ENCODE peak calls at places on chromosomes 13 and 19, in eight cellular contexts. One of them, this sample, is unnamed.

GRCh38 chr13:39516140-39516539 is 86.9 kb downstream of the LHFPL6 start:
- DNase-seq in mammary epithelial cell: no peak
- DNase-seq in esophagus squamous epithelium: no peak
- DNase-seq in GM23338: no peak
- DNase-seq in cardiac muscle cell: no peak
- DNase-seq in lung: no peak
- DNase-seq in uterus: no peak
- DNase-seq in HL-60: no peak
- DNase-seq in this sample: no peak

GRCh38 chr13:93224545-93224944 is 2.1 kb upstream of the GPC6 start:
- DNase-seq in mammary epithelial cell: no peak
- DNase-seq in esophagus squamous epithelium: no peak
- DNase-seq in GM23338: peak; percentile 95
- DNase-seq in cardiac muscle cell: peak; percentile 77
- DNase-seq in lung: no peak
- DNase-seq in uterus: no peak
- DNase-seq in HL-60: no peak
- DNase-seq in this sample: peak; percentile 56

GRCh38 chr19:10580979-10581631 is 6.0 kb downstream of the AP1M2 start:
- DNase-seq in mammary epithelial cell: peak; percentile 73
- DNase-seq in esophagus squamous epithelium: peak; percentile 36
- DNase-seq in GM23338: peak; percentile 100
- DNase-seq in cardiac muscle cell: peak; percentile 93
- DNase-seq in lung: peak; percentile 86
- DNase-seq in uterus: peak; percentile 90
- DNase-seq in HL-60: no peak
- DNase-seq in this sample: peak; percentile 91

GRCh38 chr13:77800219-77800618 is 102.7 kb downstream of the SLAIN1 start:
- DNase-seq in mammary epithelial cell: no peak
- DNase-seq in esophagus squamous epithelium: no peak
- DNase-seq in GM23338: no peak
- DNase-seq in cardiac muscle cell: peak; percentile 39
- DNase-seq in lung: no peak
- DNase-seq in uterus: no peak
- DNase-seq in HL-60: no peak
- DNase-seq in this sample: no peak

GRCh38 chr13:111227405-111227804 is 93.0 kb upstream of the TEX29 start:
- DNase-seq in mammary epithelial cell: no peak
- DNase-seq in esophagus squamous epithelium: no peak
- DNase-seq in GM23338: no peak
- DNase-seq in cardiac muscle cell: no peak
- DNase-seq in lung: no peak
- DNase-seq in uterus: no peak
- DNase-seq in HL-60: no peak
- DNase-seq in this sample: no peak

GRCh38 chr19:45863840-45864628 is at the start of gene FOXA3:
- DNase-seq in mammary epithelial cell: no peak
- DNase-seq in esophagus squamous epithelium: no peak
- DNase-seq in GM23338: peak; percentile 84
- DNase-seq in cardiac muscle cell: peak; percentile 32
- DNase-seq in lung: no peak
- DNase-seq in uterus: no peak
- DNase-seq in HL-60: no peak
- DNase-seq in this sample: peak; percentile 98

GRCh38 chr13:51811046-51811445 is 7.1 kb upstream of the DHRS12 start:
- DNase-seq in mammary epithelial cell: no peak
- DNase-seq in esophagus squamous epithelium: no peak
- DNase-seq in GM23338: peak; percentile 28
- DNase-seq in cardiac muscle cell: no peak
- DNase-seq in lung: no peak
- DNase-seq in uterus: no peak
- DNase-seq in HL-60: no peak
- DNase-seq in this sample: no peak

GRCh38 chr13:96967248-96967745 is 27.0 kb downstream of the OXGR1 start:
- DNase-seq in mammary epithelial cell: no peak
- DNase-seq in esophagus squamous epithelium: no peak
- DNase-seq in GM23338: peak; percentile 72
- DNase-seq in cardiac muscle cell: no peak
- DNase-seq in lung: no peak
- DNase-seq in uterus: no peak
- DNase-seq in HL-60: no peak
- DNase-seq in this sample: peak; percentile 36

GRCh38 chr13:93375491-93375890 is 148.9 kb downstream of the GPC6 start:
- DNase-seq in mammary epithelial cell: no peak
- DNase-seq in esophagus squamous epithelium: no peak
- DNase-seq in GM23338: no peak
- DNase-seq in cardiac muscle cell: no peak
- DNase-seq in lung: no peak
- DNase-seq in uterus: no peak
- DNase-seq in HL-60: no peak
- DNase-seq in this sample: no peak

GRCh38 chr13:101473458-101473857 is 21.0 kb downstream of the ITGBL1 start:
- DNase-seq in mammary epithelial cell: peak; percentile 82
- DNase-seq in esophagus squamous epithelium: no peak
- DNase-seq in GM23338: no peak
- DNase-seq in cardiac muscle cell: peak; percentile 67
- DNase-seq in lung: no peak
- DNase-seq in uterus: no peak
- DNase-seq in HL-60: no peak
- DNase-seq in this sample: no peak

GRCh38 chr19:3801412-3802096 is 15.4 kb upstream of the MATK start:
- DNase-seq in mammary epithelial cell: peak; percentile 24
- DNase-seq in esophagus squamous epithelium: no peak
- DNase-seq in GM23338: peak; percentile 90
- DNase-seq in cardiac muscle cell: peak; percentile 21
- DNase-seq in lung: no peak
- DNase-seq in uterus: no peak
- DNase-seq in HL-60: no peak
- DNase-seq in this sample: peak; percentile 93

GRCh38 chr13:48318714-48319457 is 15.3 kb downstream of the RB1 start:
- DNase-seq in mammary epithelial cell: no peak
- DNase-seq in esophagus squamous epithelium: no peak
- DNase-seq in GM23338: no peak
- DNase-seq in cardiac muscle cell: peak; percentile 20
- DNase-seq in lung: no peak
- DNase-seq in uterus: no peak
- DNase-seq in HL-60: no peak
- DNase-seq in this sample: peak; percentile 15

GRCh38 chr13:100300213-100300612 is 211.3 kb downstream of the PCCA start:
- DNase-seq in mammary epithelial cell: no peak
- DNase-seq in esophagus squamous epithelium: no peak
- DNase-seq in GM23338: no peak
- DNase-seq in cardiac muscle cell: no peak
- DNase-seq in lung: no peak
- DNase-seq in uterus: no peak
- DNase-seq in HL-60: no peak
- DNase-seq in this sample: no peak

GRCh38 chr13:101623469-101624209 is 171.2 kb downstream of the ITGBL1 start:
- DNase-seq in mammary epithelial cell: no peak
- DNase-seq in esophagus squamous epithelium: no peak
- DNase-seq in GM23338: no peak
- DNase-seq in cardiac muscle cell: no peak
- DNase-seq in lung: no peak
- DNase-seq in uterus: no peak
- DNase-seq in HL-60: no peak
- DNase-seq in this sample: no peak

GRCh38 chr13:62336507-62336906 is 920.9 kb upstream of the PCDH20 start:
- DNase-seq in mammary epithelial cell: no peak
- DNase-seq in esophagus squamous epithelium: no peak
- DNase-seq in GM23338: no peak
- DNase-seq in cardiac muscle cell: no peak
- DNase-seq in lung: no peak
- DNase-seq in uterus: no peak
- DNase-seq in HL-60: no peak
- DNase-seq in this sample: no peak

GRCh38 chr19:17610384-17610783 is 54.9 kb downstream of the COLGALT1 start:
- DNase-seq in mammary epithelial cell: peak; percentile 11
- DNase-seq in esophagus squamous epithelium: no peak
- DNase-seq in GM23338: peak; percentile 70
- DNase-seq in cardiac muscle cell: peak; percentile 27
- DNase-seq in lung: no peak
- DNase-seq in uterus: no peak
- DNase-seq in HL-60: no peak
- DNase-seq in this sample: peak; percentile 72

GRCh38 chr19:4140237-4140711 is 13.2 kb upstream of the CREB3L3 start:
- DNase-seq in mammary epithelial cell: peak; percentile 38
- DNase-seq in esophagus squamous epithelium: no peak
- DNase-seq in GM23338: peak; percentile 94
- DNase-seq in cardiac muscle cell: peak; percentile 74
- DNase-seq in lung: no peak
- DNase-seq in uterus: no peak
- DNase-seq in HL-60: no peak
- DNase-seq in this sample: peak; percentile 91

GRCh38 chr13:91693466-91693865 is 295.0 kb downstream of the GPC5 start:
- DNase-seq in mammary epithelial cell: no peak
- DNase-seq in esophagus squamous epithelium: no peak
- DNase-seq in GM23338: no peak
- DNase-seq in cardiac muscle cell: no peak
- DNase-seq in lung: no peak
- DNase-seq in uterus: no peak
- DNase-seq in HL-60: no peak
- DNase-seq in this sample: no peak

GRCh38 chr13:42348576-42348975 is 76.6 kb downstream of the AKAP11 start:
- DNase-seq in mammary epithelial cell: no peak
- DNase-seq in esophagus squamous epithelium: no peak
- DNase-seq in GM23338: no peak
- DNase-seq in cardiac muscle cell: no peak
- DNase-seq in lung: no peak
- DNase-seq in uterus: no peak
- DNase-seq in HL-60: no peak
- DNase-seq in this sample: no peak

GRCh38 chr13:48505597-48506091 is 27.2 kb downstream of the RCBTB2 start:
- DNase-seq in mammary epithelial cell: peak; percentile 51
- DNase-seq in esophagus squamous epithelium: no peak
- DNase-seq in GM23338: no peak
- DNase-seq in cardiac muscle cell: no peak
- DNase-seq in lung: no peak
- DNase-seq in uterus: no peak
- DNase-seq in HL-60: peak; percentile 46
- DNase-seq in this sample: no peak

GRCh38 chr13:63345835-63346234 is 1930.2 kb upstream of the PCDH20 start:
- DNase-seq in mammary epithelial cell: no peak
- DNase-seq in esophagus squamous epithelium: no peak
- DNase-seq in GM23338: no peak
- DNase-seq in cardiac muscle cell: no peak
- DNase-seq in lung: no peak
- DNase-seq in uterus: no peak
- DNase-seq in HL-60: no peak
- DNase-seq in this sample: no peak

GRCh38 chr19:38264486-38265212 is at the start of gene SPINT2:
- DNase-seq in mammary epithelial cell: no peak
- DNase-seq in esophagus squamous epithelium: no peak
- DNase-seq in GM23338: peak; percentile 95
- DNase-seq in cardiac muscle cell: no peak
- DNase-seq in lung: peak; percentile 42
- DNase-seq in uterus: no peak
- DNase-seq in HL-60: peak; percentile 13
- DNase-seq in this sample: peak; percentile 96

GRCh38 chr19:49337267-49338022 is 2.2 kb downstream of the CD37 start:
- DNase-seq in mammary epithelial cell: no peak
- DNase-seq in esophagus squamous epithelium: no peak
- DNase-seq in GM23338: peak; percentile 33
- DNase-seq in cardiac muscle cell: no peak
- DNase-seq in lung: no peak
- DNase-seq in uterus: no peak
- DNase-seq in HL-60: no peak
- DNase-seq in this sample: no peak
- H3K4me3 ChIP-seq in mammary epithelial cell: no peak overlapping the region
- H3K4me3 ChIP-seq in esophagus squamous epithelium: no peak overlapping the region
- H3K4me3 ChIP-seq in GM23338: peak overlapping the region; percentile 57
- H3K4me3 ChIP-seq in cardiac muscle cell: no peak overlapping the region
- H3K4me3 ChIP-seq in lung: no peak overlapping the region
- H3K4me3 ChIP-seq in uterus: no peak overlapping the region
- H3K4me3 ChIP-seq in HL-60: no peak overlapping the region
- H3K4me3 ChIP-seq in this sample: peak overlapping the region; percentile 34

GRCh38 chr13:27962128-27962841 is 6.8 kb downstream of the CDX2 start:
- DNase-seq in mammary epithelial cell: no peak
- DNase-seq in esophagus squamous epithelium: no peak
- DNase-seq in GM23338: peak; percentile 56
- DNase-seq in cardiac muscle cell: no peak
- DNase-seq in lung: no peak
- DNase-seq in uterus: no peak
- DNase-seq in HL-60: no peak
- DNase-seq in this sample: peak; percentile 51
- H3K27me3 ChIP-seq in mammary epithelial cell: peaks cover 36% of the 10 kb centered on the region
- H3K27me3 ChIP-seq in esophagus squamous epithelium: peaks cover 40% of the 10 kb centered on the region
- H3K27me3 ChIP-seq in GM23338: peaks cover 100% of the 10 kb centered on the region
- H3K27me3 ChIP-seq in cardiac muscle cell: peaks cover 100% of the 10 kb centered on the region
- H3K27me3 ChIP-seq in lung: peaks cover 28% of the 10 kb centered on the region
- H3K27me3 ChIP-seq in uterus: peaks cover 65% of the 10 kb centered on the region
- H3K27me3 ChIP-seq in HL-60: peaks cover 63% of the 10 kb centered on the region
- H3K27me3 ChIP-seq in this sample: peaks cover 99% of the 10 kb centered on the region

GRCh38 chr19:36116344-36116637 is 1.0 kb downstream of the TBCB start:
- DNase-seq in mammary epithelial cell: no peak
- DNase-seq in esophagus squamous epithelium: no peak
- DNase-seq in GM23338: no peak
- DNase-seq in cardiac muscle cell: no peak
- DNase-seq in lung: no peak
- DNase-seq in uterus: no peak
- DNase-seq in HL-60: no peak
- DNase-seq in this sample: no peak
- H3K4me3 ChIP-seq in mammary epithelial cell: peak overlapping the region; percentile 58
- H3K4me3 ChIP-seq in esophagus squamous epithelium: peak overlapping the region; percentile 82
- H3K4me3 ChIP-seq in GM23338: peak overlapping the region; percentile 98
- H3K4me3 ChIP-seq in cardiac muscle cell: peak overlapping the region; percentile 73
- H3K4me3 ChIP-seq in lung: peak overlapping the region; percentile 64
- H3K4me3 ChIP-seq in uterus: peak overlapping the region; percentile 90
- H3K4me3 ChIP-seq in HL-60: peak overlapping the region; percentile 97
- H3K4me3 ChIP-seq in this sample: peak overlapping the region; percentile 95

GRCh38 chr13:29730253-29730652 is 120.2 kb downstream of the UBL3 start:
- DNase-seq in mammary epithelial cell: no peak
- DNase-seq in esophagus squamous epithelium: no peak
- DNase-seq in GM23338: peak; percentile 27
- DNase-seq in cardiac muscle cell: no peak
- DNase-seq in lung: no peak
- DNase-seq in uterus: no peak
- DNase-seq in HL-60: no peak
- DNase-seq in this sample: no peak

GRCh38 chr13:29737061-29737460 is 113.4 kb downstream of the UBL3 start:
- DNase-seq in mammary epithelial cell: no peak
- DNase-seq in esophagus squamous epithelium: no peak
- DNase-seq in GM23338: no peak
- DNase-seq in cardiac muscle cell: no peak
- DNase-seq in lung: no peak
- DNase-seq in uterus: no peak
- DNase-seq in HL-60: no peak
- DNase-seq in this sample: no peak

GRCh38 chr13:29733069-29733700 is 117.2 kb downstream of the UBL3 start:
- DNase-seq in mammary epithelial cell: peak; percentile 56
- DNase-seq in esophagus squamous epithelium: no peak
- DNase-seq in GM23338: no peak
- DNase-seq in cardiac muscle cell: no peak
- DNase-seq in lung: no peak
- DNase-seq in uterus: no peak
- DNase-seq in HL-60: peak; percentile 14
- DNase-seq in this sample: no peak
- H3K27me3 ChIP-seq in mammary epithelial cell: peaks cover 4% of the 10 kb centered on the region
- H3K27me3 ChIP-seq in esophagus squamous epithelium: no peaks in the 10 kb centered on the region
- H3K27me3 ChIP-seq in GM23338: no peaks in the 10 kb centered on the region
- H3K27me3 ChIP-seq in cardiac muscle cell: no peaks in the 10 kb centered on the region
- H3K27me3 ChIP-seq in lung: no peaks in the 10 kb centered on the region
- H3K27me3 ChIP-seq in uterus: no peaks in the 10 kb centered on the region
- H3K27me3 ChIP-seq in HL-60: peaks cover 4% of the 10 kb centered on the region
- H3K27me3 ChIP-seq in this sample: no peaks in the 10 kb centered on the region

GRCh38 chr19:41927810-41928192 is 448 bp downstream of the ERFL start:
- DNase-seq in mammary epithelial cell: no peak
- DNase-seq in esophagus squamous epithelium: no peak
- DNase-seq in GM23338: peak; percentile 46
- DNase-seq in cardiac muscle cell: no peak
- DNase-seq in lung: no peak
- DNase-seq in uterus: no peak
- DNase-seq in HL-60: no peak
- DNase-seq in this sample: peak; percentile 95
- H3K4me3 ChIP-seq in mammary epithelial cell: no peak overlapping the region
- H3K4me3 ChIP-seq in esophagus squamous epithelium: peak overlapping the region; percentile 16
- H3K4me3 ChIP-seq in GM23338: peak overlapping the region; percentile 63
- H3K4me3 ChIP-seq in cardiac muscle cell: peak overlapping the region; percentile 42
- H3K4me3 ChIP-seq in lung: no peak overlapping the region
- H3K4me3 ChIP-seq in uterus: no peak overlapping the region
- H3K4me3 ChIP-seq in HL-60: peak overlapping the region; percentile 42
- H3K4me3 ChIP-seq in this sample: peak overlapping the region; percentile 50

This sample was measured in H7.